ENCODE peak calls at places on chromosomes 1 and 21, in six cellular contexts. One of them, this sample, is unnamed. For H3K4me1, the result is how much of the 10 kb centered on the place peaks cover.

GRCh38 chr1:203316626-203317093 is 11.3 kb downstream of the BTG2 start:
- DNase-seq in NT2/D1: no peak
- DNase-seq in naive thymus-derived CD4-positive, alpha-beta T cell: no peak
- DNase-seq in lower lobe of right lung: no peak
- DNase-seq in right cardiac atrium: peak
- DNase-seq in breast epithelium: peak
- DNase-seq in this sample: no peak

GRCh38 chr1:145785481-145785880 is 38.4 kb downstream of the RNF115 start:
- DNase-seq in NT2/D1: no peak
- DNase-seq in breast epithelium: no peak
- DNase-seq in naive thymus-derived CD4-positive, alpha-beta T cell: no peak
- DNase-seq in right cardiac atrium: no peak
- DNase-seq in lower lobe of right lung: no peak
- DNase-seq in this sample: no peak

GRCh38 chr1:225896937-225897549 is 8.1 kb upstream of the LEFTY1 start:
- DNase-seq in breast epithelium: no peak
- DNase-seq in right cardiac atrium: no peak
- DNase-seq in naive thymus-derived CD4-positive, alpha-beta T cell: peak
- DNase-seq in NT2/D1: no peak
- DNase-seq in lower lobe of right lung: no peak
- DNase-seq in this sample: no peak

GRCh38 chr1:29855761-29856160 is 619.4 kb downstream of the PTPRU start:
- DNase-seq in naive thymus-derived CD4-positive, alpha-beta T cell: no peak
- DNase-seq in lower lobe of right lung: no peak
- DNase-seq in breast epithelium: no peak
- DNase-seq in right cardiac atrium: no peak
- DNase-seq in NT2/D1: no peak
- DNase-seq in this sample: no peak

GRCh38 chr1:179047637-179048002 is 21.9 kb downstream of the FAM20B start:
- DNase-seq in naive thymus-derived CD4-positive, alpha-beta T cell: no peak
- DNase-seq in right cardiac atrium: no peak
- DNase-seq in lower lobe of right lung: no peak
- DNase-seq in NT2/D1: no peak
- DNase-seq in breast epithelium: no peak
- DNase-seq in this sample: no peak

GRCh38 chr1:24409535-24409934 is 4.0 kb downstream of the STPG1 start:
- DNase-seq in lower lobe of right lung: no peak
- DNase-seq in breast epithelium: no peak
- DNase-seq in right cardiac atrium: no peak
- DNase-seq in naive thymus-derived CD4-positive, alpha-beta T cell: no peak
- DNase-seq in NT2/D1: no peak
- DNase-seq in this sample: no peak

GRCh38 chr1:16064536-16065196 is 8.8 kb downstream of the FAM131C start:
- DNase-seq in NT2/D1: no peak
- DNase-seq in right cardiac atrium: no peak
- DNase-seq in breast epithelium: no peak
- DNase-seq in lower lobe of right lung: no peak
- DNase-seq in naive thymus-derived CD4-positive, alpha-beta T cell: no peak
- DNase-seq in this sample: no peak

GRCh38 chr1:58412071-58412580 is 134.4 kb downstream of the OMA1 start:
- DNase-seq in lower lobe of right lung: no peak
- DNase-seq in right cardiac atrium: no peak
- DNase-seq in NT2/D1: no peak
- DNase-seq in naive thymus-derived CD4-positive, alpha-beta T cell: no peak
- DNase-seq in breast epithelium: no peak
- DNase-seq in this sample: no peak

GRCh38 chr1:7298749-7299151 is 472.3 kb upstream of the VAMP3 start:
- DNase-seq in naive thymus-derived CD4-positive, alpha-beta T cell: no peak
- DNase-seq in lower lobe of right lung: no peak
- DNase-seq in breast epithelium: no peak
- DNase-seq in NT2/D1: no peak
- DNase-seq in right cardiac atrium: no peak
- DNase-seq in this sample: no peak

GRCh38 chr1:156668801-156669637 is 8.2 kb downstream of the NES start:
- DNase-seq in right cardiac atrium: peak
- DNase-seq in lower lobe of right lung: no peak
- DNase-seq in naive thymus-derived CD4-positive, alpha-beta T cell: no peak
- DNase-seq in breast epithelium: no peak
- DNase-seq in NT2/D1: no peak
- DNase-seq in this sample: no peak

GRCh38 chr1:66399888-66400529 is 133.9 kb upstream of the SGIP1 start:
- DNase-seq in lower lobe of right lung: no peak
- DNase-seq in naive thymus-derived CD4-positive, alpha-beta T cell: no peak
- DNase-seq in NT2/D1: no peak
- DNase-seq in right cardiac atrium: no peak
- DNase-seq in breast epithelium: no peak
- DNase-seq in this sample: no peak

GRCh38 chr21:34835526-34835925 is 166.7 kb downstream of the CLIC6 start:
- DNase-seq in breast epithelium: no peak
- DNase-seq in naive thymus-derived CD4-positive, alpha-beta T cell: no peak
- DNase-seq in right cardiac atrium: no peak
- DNase-seq in NT2/D1: peak
- DNase-seq in lower lobe of right lung: peak
- DNase-seq in this sample: no peak

GRCh38 chr1:27372022-27372807 is 2.4 kb downstream of the FCN3 start:
- DNase-seq in lower lobe of right lung: no peak
- DNase-seq in NT2/D1: no peak
- DNase-seq in naive thymus-derived CD4-positive, alpha-beta T cell: no peak
- DNase-seq in right cardiac atrium: peak
- DNase-seq in breast epithelium: no peak
- DNase-seq in this sample: no peak

GRCh38 chr1:153945795-153946621 is 510 bp downstream of the DENND4B start:
- DNase-seq in NT2/D1: no peak
- DNase-seq in breast epithelium: peak
- DNase-seq in right cardiac atrium: peak
- DNase-seq in lower lobe of right lung: peak
- DNase-seq in naive thymus-derived CD4-positive, alpha-beta T cell: peak
- DNase-seq in this sample: no peak

GRCh38 chr1:19884312-19884711 is 2.1 kb downstream of the OTUD3 start:
- DNase-seq in NT2/D1: no peak
- DNase-seq in right cardiac atrium: no peak
- DNase-seq in lower lobe of right lung: no peak
- DNase-seq in naive thymus-derived CD4-positive, alpha-beta T cell: no peak
- DNase-seq in breast epithelium: no peak
- DNase-seq in this sample: no peak

GRCh38 chr1:198649598-198650338 is 10.9 kb downstream of the PTPRC start:
- DNase-seq in breast epithelium: no peak
- DNase-seq in NT2/D1: no peak
- DNase-seq in right cardiac atrium: no peak
- DNase-seq in naive thymus-derived CD4-positive, alpha-beta T cell: peak
- DNase-seq in lower lobe of right lung: no peak
- DNase-seq in this sample: no peak

GRCh38 chr1:110172001-110172400 is 21.7 kb downstream of the SLC6A17 start:
- DNase-seq in right cardiac atrium: no peak
- DNase-seq in breast epithelium: no peak
- DNase-seq in NT2/D1: no peak
- DNase-seq in lower lobe of right lung: no peak
- DNase-seq in naive thymus-derived CD4-positive, alpha-beta T cell: no peak
- DNase-seq in this sample: no peak

GRCh38 chr1:201724039-201724759 is 104.8 kb upstream of the IPO9 start:
- DNase-seq in lower lobe of right lung: no peak
- DNase-seq in breast epithelium: no peak
- DNase-seq in naive thymus-derived CD4-positive, alpha-beta T cell: no peak
- DNase-seq in NT2/D1: no peak
- DNase-seq in right cardiac atrium: peak
- DNase-seq in this sample: no peak

GRCh38 chr1:193712356-193712755 is 525.9 kb upstream of the B3GALT2 start:
- DNase-seq in breast epithelium: no peak
- DNase-seq in NT2/D1: no peak
- DNase-seq in naive thymus-derived CD4-positive, alpha-beta T cell: no peak
- DNase-seq in right cardiac atrium: no peak
- DNase-seq in lower lobe of right lung: no peak
- DNase-seq in this sample: no peak

GRCh38 chr1:218025454-218025853 is 259.6 kb upstream of the RRP15 start:
- DNase-seq in lower lobe of right lung: no peak
- DNase-seq in naive thymus-derived CD4-positive, alpha-beta T cell: no peak
- DNase-seq in breast epithelium: no peak
- DNase-seq in NT2/D1: no peak
- DNase-seq in right cardiac atrium: no peak
- DNase-seq in this sample: no peak

GRCh38 chr1:223650465-223650864 is 15.0 kb downstream of the CAPN8 start:
- DNase-seq in lower lobe of right lung: no peak
- DNase-seq in right cardiac atrium: no peak
- DNase-seq in naive thymus-derived CD4-positive, alpha-beta T cell: no peak
- DNase-seq in breast epithelium: no peak
- DNase-seq in NT2/D1: no peak
- DNase-seq in this sample: no peak

GRCh38 chr1:198829948-198830347 is 191.1 kb downstream of the PTPRC start:
- DNase-seq in right cardiac atrium: no peak
- DNase-seq in breast epithelium: no peak
- DNase-seq in NT2/D1: no peak
- DNase-seq in lower lobe of right lung: no peak
- DNase-seq in naive thymus-derived CD4-positive, alpha-beta T cell: no peak
- DNase-seq in this sample: no peak

GRCh38 chr1:51070640-51071039 is 31.4 kb upstream of the C1orf185 start:
- DNase-seq in right cardiac atrium: no peak
- DNase-seq in breast epithelium: no peak
- DNase-seq in NT2/D1: no peak
- DNase-seq in lower lobe of right lung: no peak
- DNase-seq in naive thymus-derived CD4-positive, alpha-beta T cell: no peak
- DNase-seq in this sample: no peak

GRCh38 chr1:27368872-27369703 is 2.3 kb upstream of the MAP3K6 start:
- DNase-seq in right cardiac atrium: peak
- DNase-seq in breast epithelium: no peak
- DNase-seq in lower lobe of right lung: no peak
- DNase-seq in naive thymus-derived CD4-positive, alpha-beta T cell: no peak
- DNase-seq in NT2/D1: no peak
- DNase-seq in this sample: no peak

GRCh38 chr1:157363660-157364140 is 188.6 kb downstream of the FCRL5 start:
- DNase-seq in breast epithelium: no peak
- DNase-seq in right cardiac atrium: no peak
- DNase-seq in naive thymus-derived CD4-positive, alpha-beta T cell: no peak
- DNase-seq in lower lobe of right lung: no peak
- DNase-seq in NT2/D1: peak
- DNase-seq in this sample: no peak

GRCh38 chr1:243482237-243483022 is 226.6 kb downstream of the SDCCAG8 start:
- DNase-seq in right cardiac atrium: peak
- DNase-seq in naive thymus-derived CD4-positive, alpha-beta T cell: no peak
- DNase-seq in breast epithelium: no peak
- DNase-seq in lower lobe of right lung: no peak
- DNase-seq in NT2/D1: no peak
- DNase-seq in this sample: peak

GRCh38 chr1:71823656-71824159 is 458.6 kb downstream of the NEGR1 start:
- DNase-seq in right cardiac atrium: no peak
- DNase-seq in breast epithelium: no peak
- DNase-seq in naive thymus-derived CD4-positive, alpha-beta T cell: no peak
- DNase-seq in NT2/D1: no peak
- DNase-seq in lower lobe of right lung: no peak
- DNase-seq in this sample: no peak
- H3K4me1 ChIP-seq in right cardiac atrium: under half
- H3K4me1 ChIP-seq in breast epithelium: under half
- H3K4me1 ChIP-seq in naive thymus-derived CD4-positive, alpha-beta T cell: under half
- H3K4me1 ChIP-seq in NT2/D1: under half
- H3K4me1 ChIP-seq in lower lobe of right lung: under half
- H3K4me1 ChIP-seq in this sample: under half

DNA sequence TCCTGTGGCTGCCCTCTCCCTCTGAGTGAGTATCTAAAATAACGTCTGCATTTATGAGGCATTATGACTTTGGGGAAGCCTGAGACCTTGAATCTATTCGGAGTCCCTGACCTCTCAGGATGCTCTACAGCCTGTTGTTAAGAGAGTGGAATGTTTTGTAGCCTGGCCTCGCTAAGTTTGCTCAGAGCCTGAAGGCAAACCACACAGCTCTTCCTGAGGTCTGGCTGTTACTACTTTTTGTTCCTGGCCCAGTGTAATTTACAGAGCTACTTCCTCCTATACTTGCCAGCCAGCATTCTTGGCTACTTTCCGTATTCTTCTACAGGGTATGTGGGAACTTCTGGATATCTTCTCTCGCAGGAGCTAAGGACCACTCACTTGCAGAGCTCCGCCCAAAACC is 3.6 kb upstream of the ZMYM4 start:
- DNase-seq in lower lobe of right lung: no peak
- DNase-seq in right cardiac atrium: no peak
- DNase-seq in breast epithelium: peak
- DNase-seq in NT2/D1: peak
- DNase-seq in naive thymus-derived CD4-positive, alpha-beta T cell: no peak
- DNase-seq in this sample: no peak
- H3K4me1 ChIP-seq in lower lobe of right lung: under half
- H3K4me1 ChIP-seq in right cardiac atrium: under half
- H3K4me1 ChIP-seq in breast epithelium: under half
- H3K4me1 ChIP-seq in NT2/D1: under half
- H3K4me1 ChIP-seq in naive thymus-derived CD4-positive, alpha-beta T cell: under half
- H3K4me1 ChIP-seq in this sample: under half

GRCh38 chr21:38911523-38912354 is 106.0 kb downstream of the ETS2 start:
- DNase-seq in right cardiac atrium: no peak
- DNase-seq in naive thymus-derived CD4-positive, alpha-beta T cell: no peak
- DNase-seq in NT2/D1: no peak
- DNase-seq in lower lobe of right lung: no peak
- DNase-seq in breast epithelium: no peak
- DNase-seq in this sample: no peak

GRCh38 chr21:38908537-38908936 is 102.8 kb downstream of the ETS2 start:
- DNase-seq in breast epithelium: no peak
- DNase-seq in naive thymus-derived CD4-positive, alpha-beta T cell: no peak
- DNase-seq in lower lobe of right lung: no peak
- DNase-seq in NT2/D1: no peak
- DNase-seq in right cardiac atrium: no peak
- DNase-seq in this sample: no peak

GRCh38 chr21:38910390-38911008 is 104.8 kb downstream of the ETS2 start:
- DNase-seq in NT2/D1: no peak
- DNase-seq in lower lobe of right lung: no peak
- DNase-seq in breast epithelium: no peak
- DNase-seq in naive thymus-derived CD4-positive, alpha-beta T cell: no peak
- DNase-seq in right cardiac atrium: no peak
- DNase-seq in this sample: no peak

GRCh38 chr21:38909109-38909508 is 103.4 kb downstream of the ETS2 start:
- DNase-seq in lower lobe of right lung: no peak
- DNase-seq in breast epithelium: no peak
- DNase-seq in NT2/D1: no peak
- DNase-seq in naive thymus-derived CD4-positive, alpha-beta T cell: no peak
- DNase-seq in right cardiac atrium: no peak
- DNase-seq in this sample: no peak

GRCh38 chr21:38909929-38910328 is 104.2 kb downstream of the ETS2 start:
- DNase-seq in NT2/D1: no peak
- DNase-seq in right cardiac atrium: no peak
- DNase-seq in lower lobe of right lung: no peak
- DNase-seq in breast epithelium: no peak
- DNase-seq in naive thymus-derived CD4-positive, alpha-beta T cell: no peak
- DNase-seq in this sample: no peak
- H3K4me1 ChIP-seq in NT2/D1: under half
- H3K4me1 ChIP-seq in right cardiac atrium: under half
- H3K4me1 ChIP-seq in lower lobe of right lung: under half
- H3K4me1 ChIP-seq in breast epithelium: under half
- H3K4me1 ChIP-seq in naive thymus-derived CD4-positive, alpha-beta T cell: under half
- H3K4me1 ChIP-seq in this sample: under half

DNA sequence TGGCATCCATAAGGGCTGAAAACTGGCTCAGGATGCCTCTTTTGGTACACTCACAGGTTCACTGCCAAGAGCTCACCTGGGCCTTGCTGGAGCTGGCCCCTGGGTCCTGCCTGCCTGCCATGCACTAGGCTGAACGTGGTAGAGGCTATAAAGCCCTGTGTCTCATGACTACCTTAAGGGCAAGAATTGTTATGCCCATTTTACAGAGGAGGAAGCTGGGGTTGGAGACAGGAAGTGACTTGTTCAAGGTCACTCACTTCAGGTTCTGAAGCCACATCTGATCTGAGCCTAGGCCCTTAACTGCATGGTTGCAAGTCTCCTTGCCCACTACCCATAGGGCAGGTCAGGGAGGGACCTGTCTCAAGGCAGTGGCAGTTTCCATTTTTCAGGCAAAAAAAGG is 7.9 kb downstream of the STK40 start:
- DNase-seq in NT2/D1: no peak
- DNase-seq in breast epithelium: no peak
- DNase-seq in right cardiac atrium: no peak
- DNase-seq in lower lobe of right lung: peak
- DNase-seq in naive thymus-derived CD4-positive, alpha-beta T cell: no peak
- DNase-seq in this sample: no peak
- H3K4me1 ChIP-seq in NT2/D1: under half
- H3K4me1 ChIP-seq in breast epithelium: under half
- H3K4me1 ChIP-seq in right cardiac atrium: under half
- H3K4me1 ChIP-seq in lower lobe of right lung: half or more
- H3K4me1 ChIP-seq in naive thymus-derived CD4-positive, alpha-beta T cell: under half
- H3K4me1 ChIP-seq in this sample: under half

This sample was measured in neuronal stem cell.